ENCODE peak calls at places on chromosome 12, in seven cellular contexts. O is GM23338, D is GM23248, R is MM.1S, S is PC-3, M is neural progenitor cell, Q is hepatocyte. H is an unnamed sample.

GRCh38 chr12:88922816-88923215 is 342.5 kb upstream of the KITLG start:
- DNase-seq in O (no peak), D (peak), R (no peak), S (no peak), M (no peak), Q (no peak), H (no peak)

GRCh38 chr12:127393896-127394295 is 873.1 kb upstream of the TMEM132C start:
- DNase-seq in O (no peak), D (peak), R (no peak), S (peak), M (no peak), Q (no peak), H (no peak)

GRCh38 chr12:40192704-40193255 is 32.0 kb upstream of the LRRK2 start:
- DNase-seq in O (no peak), D (no peak), R (no peak), S (no peak), M (no peak), Q (no peak), H (no peak)

GRCh38 chr12:64461634-64462414 is 9.9 kb downstream of the TBK1 start:
- DNase-seq in O (no peak), D (peak), R (no peak), S (no peak), M (no peak), Q (no peak), H (no peak)

GRCh38 chr12:13368971-13369370 is 172.4 kb downstream of the EMP1 start:
- DNase-seq in O (no peak), D (no peak), R (no peak), S (no peak), M (peak), Q (no peak), H (no peak)

GRCh38 chr12:24661657-24662096 is 287.2 kb downstream of the BCAT1 start:
- DNase-seq in O (no peak), D (peak), R (no peak), S (no peak), M (no peak), Q (peak), H (no peak)

GRCh38 chr12:89064780-89065179 is 287.5 kb downstream of the DUSP6 start:
- DNase-seq in O (no peak), D (peak), R (no peak), S (peak), M (no peak), Q (no peak), H (no peak)

GRCh38 chr12:50120953-50121352 is 8.9 kb downstream of the COX14 start:
- DNase-seq in O (no peak), D (no peak), R (no peak), S (no peak), M (no peak), Q (no peak), H (no peak)

GRCh38 chr12:117975006-117975405 is 6.2 kb upstream of the KSR2 start:
- DNase-seq in O (no peak), D (no peak), R (no peak), S (no peak), M (no peak), Q (no peak), H (no peak)

GRCh38 chr12:113479578-113480335 is 8.1 kb upstream of the LHX5 start:
- DNase-seq in O (peak), D (peak), R (no peak), S (no peak), M (peak), Q (peak), H (peak)

GRCh38 chr12:85626031-85626781 is 210.0 kb downstream of the RASSF9 start:
- DNase-seq in O (no peak), D (peak), R (no peak), S (peak), M (no peak), Q (no peak), H (no peak)

GRCh38 chr12:86712425-86712843 is 456.2 kb upstream of the MGAT4C start:
- DNase-seq in O (no peak), D (peak), R (no peak), S (peak), M (no peak), Q (peak), H (no peak)

GRCh38 chr12:54004841-54005530 is 3.8 kb upstream of the HOXC8 start:
- DNase-seq in O (peak), D (no peak), R (no peak), S (no peak), M (peak), Q (no peak), H (no peak)

GRCh38 chr12:27900920-27901879 is 71.3 kb downstream of the PTHLH start:
- DNase-seq in O (no peak), D (no peak), R (no peak), S (no peak), M (no peak), Q (no peak), H (no peak)
- TF ChIP-seq EZH2phosphoT487 in O (no peak), D (no peak), R (no peak), S (no peak), M (no peak), Q (no peak), H (no peak)

GRCh38 chr12:1882850-1883470 is 35.5 kb downstream of the CACNA2D4 start:
- DNase-seq in O (no peak), D (no peak), R (no peak), S (no peak), M (no peak), Q (no peak), H (peak)
- TF ChIP-seq EZH2phosphoT487 in O (no peak), D (no peak), R (no peak), S (no peak), M (no peak), Q (no peak), H (no peak)

DNA sequence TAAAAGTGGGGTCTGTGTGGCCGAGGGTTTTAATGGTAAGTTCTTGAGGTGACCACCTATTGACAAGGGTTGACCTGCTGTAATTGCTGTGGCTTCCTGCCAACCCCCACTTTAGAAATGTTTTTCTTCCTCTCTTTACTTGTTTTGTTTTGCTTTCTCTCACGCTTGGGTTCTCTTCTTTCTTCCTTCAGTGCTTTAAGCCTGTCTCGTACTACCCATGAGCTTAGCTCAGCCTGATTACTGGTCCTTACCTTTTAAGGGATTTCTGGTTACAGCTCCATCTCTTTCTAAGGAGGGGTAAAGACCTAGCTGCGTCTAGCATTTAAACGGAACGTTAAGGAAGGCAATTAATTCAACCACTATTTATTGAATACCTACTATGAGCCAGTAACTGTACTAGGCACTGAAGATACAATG is 735 bp upstream of the PPP1R12A start:
- DNase-seq in O (peak), D (peak), R (no peak), S (peak), M (peak), Q (no peak), H (peak)
- TF ChIP-seq EZH2phosphoT487 in O (no peak), D (no peak), R (no peak), S (no peak), M (no peak), Q (no peak), H (no peak)

DNA sequence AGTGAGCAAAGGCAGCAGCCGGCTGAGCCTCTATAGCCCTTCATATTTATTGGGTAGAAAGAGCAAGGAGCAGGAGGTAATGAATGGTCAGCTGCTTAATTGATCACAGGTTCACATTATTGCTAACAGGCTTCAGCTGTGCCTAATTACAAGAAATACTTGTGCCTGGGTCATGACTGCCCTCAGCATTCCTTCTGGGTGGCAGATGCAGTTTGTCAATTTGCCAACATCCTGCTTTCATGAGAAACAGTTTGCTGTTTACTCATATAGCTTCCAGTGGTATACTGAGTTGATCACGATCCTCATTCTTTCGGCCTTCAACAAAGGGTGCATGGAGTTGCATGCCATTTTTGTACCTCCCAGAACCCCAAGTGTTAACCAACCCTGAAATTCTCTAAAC is 81.0 kb upstream of the PLEKHG7 start:
- DNase-seq in O (no peak), D (peak), R (no peak), S (peak), M (no peak), Q (no peak), H (no peak)
- TF ChIP-seq EZH2phosphoT487 in O (no peak), D (no peak), R (no peak), S (no peak), M (no peak), Q (no peak), H (no peak)

GRCh38 chr12:26113194-26113654 is 11.6 kb downstream of the BHLHE41 start:
- DNase-seq in O (peak), D (peak), R (peak), S (peak), M (peak), Q (no peak), H (no peak)

GRCh38 chr12:26116829-26117228 is 8.0 kb downstream of the BHLHE41 start:
- DNase-seq in O (peak), D (peak), R (peak), S (peak), M (no peak), Q (no peak), H (no peak)

GRCh38 chr12:26113853-26114719 is 10.8 kb downstream of the BHLHE41 start:
- DNase-seq in O (peak), D (peak), R (peak), S (peak), M (peak), Q (peak), H (peak)

GRCh38 chr12:26112703-26113147 is 12.1 kb downstream of the BHLHE41 start:
- DNase-seq in O (peak), D (peak), R (no peak), S (peak), M (peak), Q (peak), H (no peak)

DNA sequence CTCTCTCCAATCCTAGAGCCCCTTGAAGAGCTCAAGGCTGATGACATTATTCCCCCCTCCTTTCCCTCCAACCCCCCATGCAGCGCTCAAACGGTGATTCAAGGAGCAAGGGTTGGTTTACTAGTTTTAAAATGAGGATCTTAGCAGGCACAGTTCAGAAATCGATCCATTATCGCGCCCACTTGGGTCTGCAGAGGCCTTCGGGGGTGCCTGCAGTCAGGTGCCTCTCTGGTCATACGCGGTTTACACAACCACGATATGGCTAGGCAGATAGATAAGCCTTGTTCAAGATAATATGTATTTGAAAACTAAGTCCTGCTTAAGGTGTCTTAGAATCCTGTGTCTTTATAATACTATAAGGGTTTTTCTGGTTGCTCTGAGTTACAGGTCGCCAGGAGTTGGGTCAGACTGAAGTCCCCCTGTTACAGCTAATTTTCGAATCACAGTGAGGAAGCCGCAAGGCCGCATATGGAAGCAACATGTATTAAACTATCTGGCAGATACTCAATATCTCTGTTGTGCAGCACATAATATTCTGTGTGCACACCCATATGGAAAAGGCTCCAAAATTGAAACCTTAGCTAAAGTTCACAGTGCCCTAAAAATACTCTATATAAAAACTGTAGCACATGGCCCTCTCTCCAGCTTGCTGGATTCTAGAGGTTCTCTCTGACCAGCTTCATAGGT is 10.0 kb downstream of the BHLHE41 start:
- DNase-seq in O (no peak), D (peak), R (no peak), S (no peak), M (no peak), Q (no peak), H (no peak)
- TF ChIP-seq EZH2phosphoT487 in O (no peak), D (no peak), R (no peak), S (no peak), M (no peak), Q (no peak), H (no peak)

H was measured in SK-N-SH.